ENCODE peak calls at places on chromosomes 3 and 15, in nine cellular contexts. R is fibroblast of the aortic adventitia, Z is WTC11, J is LHCN-M2, S is adipocyte, V is iPS-NIHi11, I is NCI-H1694 treated with DMSO at 0.1 percent for 48 hours, X is hypothalamus, K is thoracic aorta. G is an unnamed sample.
A peak's percentile ranks its signal among the peaks of the same experiment; 100 is the strongest.

GRCh38 chr15:82566690-82567089 is 26.4 kb upstream of the RPS17 start:
- DNase-seq in V (no peak), K (no peak), S (peak; percentile 60), X (no peak), I (no peak), R (peak; percentile 42), Z (no peak), J (no peak), G (peak; percentile 23)

GRCh38 chr3:17412950-17413530 is 329.4 kb downstream of the TBC1D5 start:
- DNase-seq in Z (no peak), S (peak; percentile 85), R (peak; percentile 75), I (peak; percentile 25), K (no peak), V (peak; percentile 64), J (peak; percentile 46), X (no peak), G (peak; percentile 49)

GRCh38 chr3:9036327-9037112 is 73.2 kb upstream of the RAD18 start:
- DNase-seq in X (no peak), S (peak; percentile 78), I (no peak), V (no peak), R (peak; percentile 90), K (peak; percentile 6), J (peak; percentile 79), Z (no peak), G (peak; percentile 85)

GRCh38 chr3:52053307-52054304 is 2.8 kb downstream of the DUSP7 start:
- DNase-seq in S (peak; percentile 36), K (no peak), X (peak; percentile 25), I (no peak), J (no peak), V (no peak), R (peak; percentile 39), Z (no peak), G (peak; percentile 36)

GRCh38 chr3:196292281-196292923 is 4.9 kb upstream of the PCYT1A start:
- DNase-seq in I (no peak), R (no peak), K (no peak), V (peak; percentile 55), Z (peak; percentile 43), S (no peak), X (no peak), J (no peak), G (no peak)

GRCh38 chr3:129187857-129188256 is 4.2 kb upstream of the CNBP start:
- DNase-seq in X (no peak), R (no peak), J (no peak), K (no peak), S (no peak), I (no peak), Z (no peak), V (no peak), G (no peak)

GRCh38 chr3:114586119-114586518 is 292.3 kb downstream of the TIGIT start:
- DNase-seq in K (no peak), X (no peak), J (peak; percentile 37), V (no peak), R (no peak), I (no peak), S (no peak), Z (no peak), G (no peak)

GRCh38 chr3:150149651-150150051 is 179.0 kb upstream of the PFN2 start:
- DNase-seq in K (no peak), V (peak; percentile 34), R (peak; percentile 94), J (peak; percentile 84), I (no peak), S (peak; percentile 86), X (no peak), Z (no peak), G (peak; percentile 58)

GRCh38 chr3:156818890-156819289 is 7.3 kb upstream of the LEKR1 start:
- DNase-seq in S (peak; percentile 61), R (peak; percentile 68), I (no peak), K (no peak), V (no peak), J (peak; percentile 91), X (no peak), Z (no peak), G (peak; percentile 82)

GRCh38 chr3:114660124-114660523 is 366.3 kb downstream of the TIGIT start:
- DNase-seq in R (peak; percentile 80), J (peak; percentile 52), S (peak; percentile 78), K (no peak), X (no peak), Z (no peak), I (no peak), V (no peak), G (peak; percentile 15)

GRCh38 chr3:25171118-25171912 is 256.7 kb upstream of the RARB start:
- DNase-seq in I (no peak), Z (no peak), J (no peak), V (no peak), K (no peak), S (peak; percentile 57), R (no peak), X (no peak), G (no peak)

GRCh38 chr15:95919460-95919859 is 411.0 kb upstream of the NR2F2 start:
- DNase-seq in X (no peak), K (no peak), R (peak; percentile 7), I (no peak), S (no peak), V (no peak), J (no peak), Z (no peak), G (no peak)

GRCh38 chr3:132145833-132146232 is 111.0 kb upstream of the CPNE4 start:
- DNase-seq in S (peak; percentile 6), X (no peak), J (no peak), Z (no peak), V (no peak), K (no peak), I (no peak), R (peak; percentile 30), G (peak; percentile 33)

GRCh38 chr3:128226794-128227399 is 73.6 kb downstream of the EEFSEC start:
- DNase-seq in S (peak; percentile 59), V (peak; percentile 86), K (no peak), J (no peak), Z (peak; percentile 78), X (peak; percentile 39), I (peak; percentile 10), R (peak; percentile 33), G (peak; percentile 41)

GRCh38 chr15:27850961-27851636 is 248.0 kb downstream of the OCA2 start:
- DNase-seq in J (no peak), K (no peak), S (no peak), R (no peak), V (no peak), I (no peak), X (no peak), Z (no peak), G (no peak)

GRCh38 chr3:6921041-6921440 is 60.1 kb downstream of the GRM7 start:
- DNase-seq in V (no peak), K (no peak), R (no peak), S (no peak), X (no peak), I (peak; percentile 9), J (no peak), Z (no peak), G (no peak)

GRCh38 chr3:122987726-122988319 is 39.7 kb downstream of the SEMA5B start:
- DNase-seq in V (no peak), X (no peak), I (no peak), K (no peak), S (no peak), R (no peak), Z (no peak), J (no peak), G (no peak)

GRCh38 chr15:31081568-31082250 is 19.8 kb downstream of the TRPM1 start:
- DNase-seq in S (no peak), K (no peak), J (no peak), Z (no peak), V (no peak), R (no peak), I (no peak), X (no peak), G (no peak)

GRCh38 chr3:88336894-88337293 is 187.1 kb downstream of the C3orf38 start:
- DNase-seq in K (no peak), J (no peak), S (no peak), I (no peak), V (no peak), Z (no peak), R (no peak), X (no peak), G (no peak)

GRCh38 chr15:32730677-32731654 is 13.2 kb downstream of the GREM1 start:
- DNase-seq in V (peak; percentile 89), R (no peak), K (no peak), Z (peak; percentile 84), X (no peak), J (no peak), I (no peak), S (peak; percentile 35), G (peak; percentile 55)

GRCh38 chr15:77993374-77993911 is 84.1 kb downstream of the TBC1D2B start:
- DNase-seq in I (no peak), X (no peak), R (no peak), J (no peak), S (no peak), Z (no peak), V (no peak), K (no peak), G (no peak)

GRCh38 chr3:32239638-32240550 is 1.4 kb downstream of the CMTM8 start:
- DNase-seq in X (no peak), I (peak; percentile 2), Z (peak; percentile 46), K (no peak), S (peak; percentile 50), V (peak; percentile 50), J (peak; percentile 52), R (no peak), G (no peak)

GRCh38 chr3:128665362-128666021 is 14.9 kb upstream of the RPN1 start:
- DNase-seq in Z (no peak), I (no peak), S (no peak), K (no peak), R (peak; percentile 17), J (no peak), X (no peak), V (no peak), G (no peak)

GRCh38 chr3:100893590-100893989 is 99.6 kb downstream of the ABI3BP start:
- DNase-seq in Z (peak; percentile 65), K (no peak), J (peak; percentile 62), X (no peak), R (peak; percentile 72), S (peak; percentile 56), I (no peak), V (peak; percentile 62), G (peak; percentile 53)

GRCh38 chr15:78938608-78939488 is 6.0 kb downstream of the CTSH start:
- DNase-seq in V (no peak), S (no peak), Z (no peak), X (no peak), K (no peak), I (no peak), J (no peak), R (peak; percentile 28), G (no peak)

GRCh38 chr3:133643611-133644010 is 18.1 kb downstream of the TOPBP1 start:
- DNase-seq in K (no peak), R (no peak), J (no peak), V (no peak), Z (no peak), X (no peak), S (no peak), I (no peak), G (no peak)

GRCh38 chr15:21269121-21269520 is 171.2 kb downstream of the POTEB3 start:
- DNase-seq in J (no peak), K (no peak), X (no peak), I (no peak), R (no peak), Z (no peak), S (no peak), V (no peak), G (no peak)

GRCh38 chr15:77186518-77187095 is 115.7 kb upstream of the TSPAN3 start:
- DNase-seq in X (no peak), I (peak; percentile 42), V (peak; percentile 14), K (no peak), R (peak; percentile 64), S (peak; percentile 54), Z (no peak), J (peak; percentile 31), G (peak; percentile 26)

GRCh38 chr15:26772588-26773484 is at the start of gene GABRB3:
- DNase-seq in I (peak; percentile 4), Z (peak; percentile 84), R (no peak), X (peak; percentile 78), K (no peak), S (peak; percentile 9), J (no peak), V (peak; percentile 84), G (peak; percentile 63)

GRCh38 chr15:39391230-39391629 is 189.6 kb upstream of the THBS1 start:
- DNase-seq in K (no peak), Z (no peak), V (no peak), J (peak; percentile 92), X (no peak), S (peak; percentile 33), I (no peak), R (peak; percentile 40), G (no peak)

GRCh38 chr3:88628901-88629300 is 478.5 kb upstream of the EPHA3 start:
- DNase-seq in X (no peak), I (no peak), V (no peak), J (no peak), S (no peak), R (no peak), Z (no peak), K (no peak), G (no peak)